ENCODE peak calls at places on chromosomes 5 and 9, in eight cellular contexts. X is tibial nerve, T is spleen, S is H1, V is uterus, Q is heart left ventricle, K is Caco-2, J is heart right ventricle. L is an unnamed sample. For H3K4me1, the result is how much of the 10 kb centered on the place peaks cover.

GRCh38 chr9:126373241-126373640 is 46.6 kb downstream of the MVB12B start:
- DNase-seq in X (no peak), T (no peak), S (no peak), V (no peak), Q (no peak), K (no peak), J (no peak), L (no peak)

GRCh38 chr5:448061-448765 is 5.2 kb downstream of the EXOC3 start:
- DNase-seq in X (no peak), T (peak), S (no peak), V (no peak), Q (peak), K (no peak), J (no peak), L (no peak)

GRCh38 chr5:152329896-152330295 is 75.2 kb downstream of the NMUR2 start:
- DNase-seq in X (no peak), T (no peak), S (no peak), V (no peak), Q (no peak), K (no peak), J (no peak), L (no peak)

GRCh38 chr5:149434162-149435014 is 55.3 kb upstream of the IL17B start:
- DNase-seq in X (peak), T (no peak), S (peak), V (peak), Q (no peak), K (peak), J (peak), L (peak)

GRCh38 chr9:78574354-78575036 is 277.6 kb downstream of the PSAT1 start:
- DNase-seq in X (no peak), T (no peak), S (no peak), V (no peak), Q (no peak), K (no peak), J (no peak), L (no peak)

GRCh38 chr9:35070823-35071813 is 1.3 kb downstream of the VCP start:
- DNase-seq in X (no peak), T (no peak), S (no peak), V (no peak), Q (no peak), K (no peak), J (peak), L (no peak)

GRCh38 chr9:35651964-35652828 is 1.5 kb upstream of the SIT1 start:
- DNase-seq in X (no peak), T (no peak), S (no peak), V (no peak), Q (no peak), K (no peak), J (no peak), L (no peak)

GRCh38 chr5:138542120-138542955 is 698 bp downstream of the ETF1 start:
- DNase-seq in X (no peak), T (no peak), S (peak), V (no peak), Q (no peak), K (no peak), J (no peak), L (no peak)

GRCh38 chr5:178207183-178207916 is 3.0 kb downstream of the HNRNPAB start:
- DNase-seq in X (no peak), T (peak), S (no peak), V (no peak), Q (no peak), K (peak), J (peak), L (no peak)

GRCh38 chr9:96514108-96514824 is 64.3 kb downstream of the HABP4 start:
- DNase-seq in X (no peak), T (no peak), S (no peak), V (no peak), Q (no peak), K (no peak), J (no peak), L (no peak)

GRCh38 chr9:89274838-89275237 is 36.2 kb upstream of the CKS2 start:
- DNase-seq in X (no peak), T (no peak), S (no peak), V (no peak), Q (no peak), K (no peak), J (no peak), L (peak)

GRCh38 chr5:56006600-56006999 is 11.8 kb upstream of the IL6ST start:
- DNase-seq in X (no peak), T (no peak), S (no peak), V (no peak), Q (no peak), K (no peak), J (no peak), L (no peak)
- H3K4me1 ChIP-seq in X (under half), T (under half), S (under half), V (under half), Q (under half), K (under half), J (under half), L (under half)

GRCh38 chr5:74052441-74052840 is 426.4 kb downstream of the ARHGEF28 start:
- DNase-seq in X (no peak), T (no peak), S (no peak), V (no peak), Q (no peak), K (no peak), J (no peak), L (no peak)

GRCh38 chr5:74056789-74057164 is 430.8 kb downstream of the ARHGEF28 start:
- DNase-seq in X (no peak), T (no peak), S (no peak), V (no peak), Q (no peak), K (no peak), J (no peak), L (no peak)

GRCh38 chr5:74054139-74054538 is 428.1 kb downstream of the ARHGEF28 start:
- DNase-seq in X (no peak), T (no peak), S (no peak), V (no peak), Q (no peak), K (no peak), J (no peak), L (no peak)

GRCh38 chr5:74056102-74056788 is 430.2 kb downstream of the ARHGEF28 start:
- DNase-seq in X (no peak), T (no peak), S (no peak), V (no peak), Q (no peak), K (no peak), J (no peak), L (no peak)

GRCh38 chr5:74055446-74056097 is 429.6 kb downstream of the ARHGEF28 start:
- DNase-seq in X (no peak), T (no peak), S (no peak), V (no peak), Q (no peak), K (no peak), J (no peak), L (no peak)
- TF ChIP-seq CTCF in X (no peak), T (no peak), S (no peak), V (no peak), Q (no peak), K (no peak), J (no peak), L (no peak)

GRCh38 chr5:139956342-139956741 is 86.8 kb downstream of the NRG2 start:
- DNase-seq in X (no peak), T (no peak), S (no peak), V (no peak), Q (no peak), K (no peak), J (no peak), L (no peak)
- H3K4me1 ChIP-seq in X (under half), T (under half), S (under half), V (under half), Q (under half), K (under half), J (under half), L (under half)

GRCh38 chr5:94782376-94782775 is 163.9 kb downstream of the SLF1 start:
- DNase-seq in X (no peak), T (no peak), S (no peak), V (no peak), Q (no peak), K (no peak), J (no peak), L (no peak)

GRCh38 chr5:94779684-94780083 is 161.2 kb downstream of the SLF1 start:
- DNase-seq in X (no peak), T (no peak), S (no peak), V (no peak), Q (no peak), K (no peak), J (no peak), L (no peak)

GRCh38 chr5:94788527-94788926 is 170.1 kb downstream of the SLF1 start:
- DNase-seq in X (no peak), T (no peak), S (peak), V (no peak), Q (no peak), K (no peak), J (no peak), L (no peak)

GRCh38 chr5:94785111-94785510 is 166.6 kb downstream of the SLF1 start:
- DNase-seq in X (no peak), T (no peak), S (no peak), V (no peak), Q (no peak), K (no peak), J (no peak), L (no peak)
- TF ChIP-seq CTCF in X (peak), T (no peak), S (no peak), V (peak), Q (no peak), K (peak), J (peak), L (no peak)

L was measured in keratinocyte.